ENCODE peak calls at places on chromosomes 1 and 21, in seven cellular contexts. D is brain microvascular endothelial cell, Q is BJ, A is body of pancreas, C is tibial nerve, P is WERI-Rb-1, R is heart left ventricle. N is an unnamed sample.

GRCh38 chr21:14591882-14592281 is 45.8 kb upstream of the SAMSN1 start:
- DNase-seq in C (peak; percentile 58), P (no peak), A (peak; percentile 31), R (peak; percentile 20), Q (no peak), D (peak; percentile 61), N (peak; percentile 45)

GRCh38 chr1:156073740-156074139 is 8.5 kb downstream of the MEX3A start:
- DNase-seq in Q (no peak), A (no peak), D (no peak), P (peak; percentile 95), R (no peak), C (no peak), N (no peak)

GRCh38 chr21:44615881-44616590 is 4.2 kb downstream of the KRTAP10-8 start:
- DNase-seq in D (no peak), C (no peak), A (no peak), P (no peak), Q (no peak), R (no peak), N (no peak)

GRCh38 chr21:37219766-37220432 is 47.2 kb downstream of the VPS26C start:
- DNase-seq in Q (no peak), D (no peak), C (no peak), P (no peak), A (no peak), R (no peak), N (no peak)

GRCh38 chr1:241156231-241156965 is 200.6 kb downstream of the RGS7 start:
- DNase-seq in D (peak; percentile 12), R (no peak), A (peak; percentile 55), P (no peak), C (no peak), Q (peak; percentile 4), N (peak; percentile 55)

GRCh38 chr21:23789864-23790263 is 1817.4 kb downstream of the MRPL39 start:
- DNase-seq in A (no peak), Q (no peak), C (no peak), R (no peak), P (no peak), D (no peak), N (no peak)

GRCh38 chr1:82227696-82228095 is 427.0 kb downstream of the ADGRL2 start:
- DNase-seq in P (no peak), C (peak; percentile 74), D (peak; percentile 21), A (no peak), R (no peak), Q (no peak), N (no peak)

GRCh38 chr1:36465731-36466369 is 1.7 kb upstream of the MRPS15 start:
- DNase-seq in P (no peak), R (no peak), D (no peak), C (no peak), Q (no peak), A (no peak), N (no peak)

GRCh38 chr1:179351281-179351680 is 14.5 kb upstream of the AXDND1 start:
- DNase-seq in P (no peak), R (no peak), A (no peak), D (no peak), Q (no peak), C (no peak), N (no peak)

GRCh38 chr1:175564119-175564518 is 179.3 kb downstream of the TNR start:
- DNase-seq in R (no peak), A (no peak), Q (no peak), D (no peak), C (no peak), P (no peak), N (no peak)

GRCh38 chr1:3250624-3251023 is 181.6 kb downstream of the PRDM16 start:
- DNase-seq in P (no peak), D (no peak), Q (no peak), R (no peak), A (no peak), C (no peak), N (no peak)

GRCh38 chr1:3248416-3249141 is 179.6 kb downstream of the PRDM16 start:
- DNase-seq in A (no peak), Q (no peak), C (no peak), R (no peak), P (no peak), D (no peak), N (no peak)

GRCh38 chr1:3249846-3250501 is 181.0 kb downstream of the PRDM16 start:
- DNase-seq in A (peak; percentile 66), C (no peak), R (no peak), D (no peak), P (peak; percentile 38), Q (no peak), N (no peak)

GRCh38 chr1:3247521-3248031 is 178.6 kb downstream of the PRDM16 start:
- DNase-seq in Q (no peak), P (peak; percentile 85), R (no peak), D (no peak), A (no peak), C (no peak), N (no peak)

DNA sequence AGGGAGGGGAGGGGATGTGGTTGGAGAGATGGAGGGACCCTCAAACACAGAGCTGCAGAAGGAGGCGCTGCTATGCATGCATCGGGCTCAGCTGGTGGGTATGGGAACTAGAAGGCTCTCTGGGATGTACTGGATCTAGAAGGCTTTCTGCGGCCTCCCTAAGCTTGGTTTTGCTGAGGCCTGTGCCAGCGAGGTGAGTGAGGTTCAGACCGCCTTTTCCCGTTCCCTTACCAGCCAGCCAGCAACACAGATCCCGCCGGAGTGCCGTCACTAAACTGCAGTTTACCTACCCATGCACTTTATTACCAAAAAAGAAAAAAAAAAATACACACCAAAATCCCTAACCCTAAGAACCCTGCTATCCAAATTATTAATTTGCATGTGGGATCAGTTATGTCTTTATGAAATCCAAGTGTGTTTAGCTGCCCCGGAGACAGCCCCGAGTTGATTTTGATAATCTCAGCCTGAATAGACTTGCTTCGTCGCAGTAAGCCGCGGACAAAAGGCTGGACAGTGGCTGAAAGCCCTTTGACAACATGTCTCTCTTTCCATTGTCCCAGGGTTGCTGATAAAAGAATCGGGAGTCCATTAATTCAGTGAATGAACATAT is 180.3 kb downstream of the PRDM16 start:
- DNase-seq in Q (no peak), P (no peak), A (no peak), R (no peak), C (no peak), D (no peak), N (no peak)
- TF ChIP-seq CTCF in Q (no peak), P (no peak), A (no peak), R (no peak), C (no peak), D (no peak), N (no peak)

GRCh38 chr1:21510113-21510493 is 880 bp downstream of the ALPL start:
- DNase-seq in Q (no peak), C (no peak), P (no peak), A (no peak), R (no peak), D (no peak), N (no peak)

GRCh38 chr1:21506804-21507203 is 2.4 kb upstream of the ALPL start:
- DNase-seq in C (no peak), A (no peak), R (no peak), D (no peak), Q (no peak), P (no peak), N (no peak)

GRCh38 chr1:21509351-21510112 is at the start of gene ALPL:
- DNase-seq in P (no peak), D (no peak), A (no peak), C (no peak), R (no peak), Q (no peak), N (no peak)

GRCh38 chr1:21507511-21508270 is 1.5 kb upstream of the ALPL start:
- DNase-seq in Q (no peak), D (no peak), R (no peak), A (no peak), C (no peak), P (no peak), N (no peak)

GRCh38 chr1:21508580-21509350 is 458 bp upstream of the ALPL start:
- DNase-seq in A (peak; percentile 81), D (no peak), P (peak; percentile 77), R (peak; percentile 69), C (peak; percentile 39), Q (no peak), N (no peak)
- TF ChIP-seq CTCF in A (peak; percentile 71), D (peak; percentile 56), P (peak; percentile 79), R (peak; percentile 79), C (peak; percentile 73), Q (peak; percentile 57), N (peak; percentile 52)

GRCh38 chr1:38505950-38506349 is 353.6 kb downstream of the RRAGC start:
- DNase-seq in A (no peak), D (no peak), Q (no peak), P (no peak), C (no peak), R (no peak), N (no peak)

GRCh38 chr1:38497921-38498320 is 361.7 kb downstream of the RRAGC start:
- DNase-seq in D (no peak), R (no peak), C (no peak), Q (no peak), P (no peak), A (no peak), N (no peak)

GRCh38 chr1:38500891-38501290 is 358.7 kb downstream of the RRAGC start:
- DNase-seq in A (no peak), Q (no peak), D (no peak), C (no peak), P (no peak), R (no peak), N (no peak)

GRCh38 chr1:38502772-38503171 is 356.8 kb downstream of the RRAGC start:
- DNase-seq in P (peak; percentile 56), Q (no peak), R (no peak), A (no peak), C (no peak), D (no peak), N (no peak)

DNA sequence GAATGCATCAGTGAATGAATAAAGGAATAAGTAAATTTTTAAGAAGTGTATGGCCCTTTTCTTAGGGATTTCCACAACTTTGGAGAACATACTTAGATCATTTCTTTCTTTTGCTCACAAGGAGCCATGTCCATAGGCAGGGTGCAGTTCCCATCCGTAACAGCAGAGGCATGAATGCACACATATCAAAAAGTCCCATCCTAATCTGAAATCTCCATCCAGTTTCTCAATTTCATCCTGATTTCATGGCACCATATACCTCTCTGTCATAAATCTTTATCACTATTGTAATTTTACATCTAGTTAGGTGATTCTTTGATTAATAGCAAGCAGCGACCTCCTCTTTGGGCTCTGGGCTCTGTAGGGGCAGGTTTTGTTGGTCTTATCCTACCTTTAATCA is 359.2 kb downstream of the RRAGC start:
- DNase-seq in P (peak; percentile 19), Q (no peak), A (no peak), D (peak; percentile 2), R (no peak), C (no peak), N (no peak)
- TF ChIP-seq CTCF in P (peak; percentile 57), Q (peak; percentile 19), A (no peak), D (peak; percentile 68), R (peak; percentile 29), C (no peak), N (peak; percentile 49)

DNA sequence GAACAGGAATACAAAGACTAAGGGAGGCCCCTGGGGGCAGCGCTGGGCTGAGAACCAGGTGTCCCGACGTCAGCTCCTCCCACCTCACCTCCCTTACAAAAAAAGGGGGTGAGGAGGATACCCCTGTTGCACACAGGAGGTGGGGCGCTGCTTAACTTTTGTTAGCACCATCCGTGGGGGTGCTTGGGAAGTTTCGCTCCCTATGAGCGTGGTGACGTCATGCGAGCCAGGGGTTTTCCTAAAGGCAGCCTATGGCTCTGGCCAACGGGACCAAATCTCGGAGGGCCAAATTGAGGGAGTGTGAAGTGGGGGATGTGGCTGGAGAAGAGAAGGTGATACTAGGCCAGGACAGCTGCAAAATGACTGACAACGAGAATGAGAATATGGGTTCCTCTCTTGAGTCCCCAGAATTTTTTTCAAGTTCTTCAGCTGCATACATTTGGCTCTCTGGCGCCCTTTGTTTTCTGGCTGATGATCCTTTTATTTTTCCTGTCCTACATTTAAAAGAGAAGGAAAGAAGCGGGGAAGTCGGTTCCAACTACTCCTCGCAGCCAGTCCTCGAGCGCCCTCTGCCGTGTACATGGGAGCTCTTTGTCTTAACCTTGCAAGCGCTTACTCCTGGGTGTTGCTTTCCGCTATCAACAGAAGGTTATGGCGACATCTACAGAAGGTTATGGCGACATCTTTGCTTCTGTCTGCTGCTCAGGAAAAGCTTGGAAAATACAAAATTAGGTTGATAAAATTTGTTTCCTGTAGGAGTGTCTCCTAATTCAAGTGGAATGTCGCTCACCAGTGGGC is 48.0 kb upstream of the ZC3H11B start:
- DNase-seq in A (peak; percentile 89), R (peak; percentile 87), C (peak; percentile 92), P (peak; percentile 96), D (peak; percentile 94), Q (peak; percentile 34), N (peak; percentile 33)
- TF ChIP-seq CTCF in A (peak; percentile 74), R (peak; percentile 78), C (peak; percentile 77), P (peak; percentile 96), D (peak; percentile 97), Q (peak; percentile 89), N (peak; percentile 96)

N was measured in epithelial cell of proximal tubule.